ENCODE peak calls at places on chromosomes 11 and 22, in six cellular contexts. J is kidney, U is tibial artery, G is OCI-LY7, P is suprapubic skin, S is tibial nerve. L is an unnamed sample. For H3K4me1 and H3K9me3, the result is how much of the 10 kb centered on the place peaks cover.

GRCh38 chr11:114344494-114344893 is 48.3 kb downstream of the NNMT start:
- DNase-seq in J (no peak), U (no peak), G (no peak), P (no peak), S (no peak), L (no peak)

GRCh38 chr11:10414659-10415058 is 40.4 kb upstream of the AMPD3 start:
- DNase-seq in J (peak), U (peak), G (no peak), P (no peak), S (no peak), L (peak)

GRCh38 chr11:134665571-134666268 is 253.7 kb upstream of the B3GAT1 start:
- DNase-seq in J (no peak), U (no peak), G (no peak), P (no peak), S (no peak), L (no peak)

GRCh38 chr22:35842954-35843353 is 125.3 kb downstream of the APOL5 start:
- DNase-seq in J (no peak), U (no peak), G (peak), P (no peak), S (no peak), L (no peak)

GRCh38 chr11:20011294-20011951 is 148.9 kb downstream of the DBX1 start:
- DNase-seq in J (no peak), U (no peak), G (no peak), P (no peak), S (no peak), L (no peak)

GRCh38 chr11:106961518-106961917 is 56.8 kb downstream of the GUCY1A2 start:
- DNase-seq in J (no peak), U (no peak), G (no peak), P (no peak), S (no peak), L (no peak)

GRCh38 chr22:44956835-44957234 is 53.0 kb downstream of the PHF21B start:
- DNase-seq in J (no peak), U (no peak), G (no peak), P (no peak), S (no peak), L (no peak)

GRCh38 chr11:73894725-73895335 is 18.0 kb downstream of the PAAF1 start:
- DNase-seq in J (no peak), U (no peak), G (no peak), P (no peak), S (no peak), L (no peak)

GRCh38 chr11:107741044-107741823 is 29.4 kb upstream of the SLN start:
- DNase-seq in J (no peak), U (no peak), G (peak), P (no peak), S (no peak), L (no peak)

GRCh38 chr11:133669371-133670046 is 137.2 kb upstream of the OPCML start:
- DNase-seq in J (no peak), U (no peak), G (no peak), P (no peak), S (no peak), L (no peak)

GRCh38 chr11:19432370-19433163 is 191.8 kb upstream of the E2F8 start:
- DNase-seq in J (no peak), U (peak), G (peak), P (no peak), S (no peak), L (no peak)

GRCh38 chr11:86551286-86551685 is 121.1 kb downstream of the ME3 start:
- DNase-seq in J (no peak), U (no peak), G (no peak), P (no peak), S (no peak), L (no peak)

GRCh38 chr11:8250446-8250845 is 13.2 kb downstream of the LMO1 start:
- DNase-seq in J (peak), U (peak), G (no peak), P (peak), S (no peak), L (no peak)

GRCh38 chr11:96293583-96293982 is 49.4 kb downstream of the MAML2 start:
- DNase-seq in J (no peak), U (no peak), G (no peak), P (no peak), S (no peak), L (no peak)

GRCh38 chr11:102493524-102493923 is 37.0 kb downstream of the MMP7 start:
- DNase-seq in J (no peak), U (no peak), G (no peak), P (no peak), S (no peak), L (no peak)

GRCh38 chr11:2512431-2513407 is 67.9 kb downstream of the KCNQ1 start:
- DNase-seq in J (peak), U (peak), G (no peak), P (peak), S (peak), L (no peak)

DNA sequence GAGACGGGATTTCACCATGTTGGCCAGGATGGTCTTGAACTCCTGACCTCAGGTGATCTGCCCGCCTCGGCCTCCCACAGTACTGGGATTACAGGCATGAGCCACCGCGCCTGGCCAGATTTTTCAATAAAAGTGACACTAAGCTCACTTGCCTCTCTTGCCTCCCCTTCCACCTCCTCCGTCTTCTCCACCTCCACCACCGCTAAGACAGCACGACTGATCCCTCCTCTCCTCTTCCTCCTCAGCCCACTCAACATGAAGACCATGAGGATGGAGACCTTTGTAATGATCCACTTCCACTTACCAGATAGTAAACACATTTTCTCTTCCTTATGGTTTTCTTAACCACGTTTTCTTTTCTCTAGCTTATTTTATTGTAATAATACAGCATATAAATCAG is 14.2 kb downstream of the CERK start:
- DNase-seq in J (no peak), U (no peak), G (no peak), P (no peak), S (no peak), L (no peak)
- H3K4me1 ChIP-seq in J (under half), U (under half), G (under half), P (under half), S (under half), L (under half)

GRCh38 chr11:70833554-70833953 is 418.8 kb downstream of the SHANK2 start:
- DNase-seq in J (no peak), U (no peak), G (no peak), P (no peak), S (no peak), L (no peak)

GRCh38 chr11:70834277-70834940 is 418.0 kb downstream of the SHANK2 start:
- DNase-seq in J (no peak), U (no peak), G (no peak), P (no peak), S (no peak), L (no peak)

GRCh38 chr11:70838198-70838597 is 414.2 kb downstream of the SHANK2 start:
- DNase-seq in J (no peak), U (no peak), G (no peak), P (no peak), S (no peak), L (no peak)

GRCh38 chr11:70834984-70835560 is 417.3 kb downstream of the SHANK2 start:
- DNase-seq in J (no peak), U (no peak), G (no peak), P (no peak), S (no peak), L (no peak)

DNA sequence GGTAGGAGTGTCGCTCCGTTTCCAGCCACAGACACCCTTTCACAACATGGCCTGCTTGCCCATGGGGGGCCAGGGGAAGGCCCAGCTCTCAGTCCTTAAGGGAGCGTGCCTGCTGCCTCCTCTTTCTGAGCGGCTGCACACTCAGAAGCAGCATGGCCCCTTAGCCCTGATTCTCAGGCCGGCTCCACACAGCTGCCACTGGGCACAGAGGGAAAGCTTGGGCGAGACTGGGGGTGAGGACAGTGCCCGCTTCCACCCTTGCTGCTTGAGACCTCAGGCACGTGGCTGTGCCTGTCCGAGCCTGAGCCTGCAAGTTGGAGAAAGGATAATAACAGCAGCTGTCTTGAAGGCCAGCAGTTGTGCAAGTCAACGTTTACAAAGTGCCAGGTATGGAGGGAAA is 416.3 kb downstream of the SHANK2 start:
- DNase-seq in J (peak), U (no peak), G (no peak), P (no peak), S (no peak), L (no peak)
- H3K9me3 ChIP-seq in J (under half), U (under half), G (under half), P (under half), S (under half), L (under half)

GRCh38 chr11:115632061-115632460 is 127.8 kb upstream of the CADM1 start:
- DNase-seq in J (no peak), U (no peak), G (no peak), P (no peak), S (no peak), L (no peak)
- H3K4me1 ChIP-seq in J (under half), U (under half), G (under half), P (under half), S (under half), L (under half)

GRCh38 chr11:75523189-75523588 is 2.6 kb downstream of the GDPD5 start:
- DNase-seq in J (no peak), U (no peak), G (peak), P (no peak), S (no peak), L (no peak)
- H3K9me3 ChIP-seq in J (under half), U (under half), G (under half), P (under half), S (under half), L (under half)

GRCh38 chr11:94727766-94728165 is 40.4 kb upstream of the AMOTL1 start:
- DNase-seq in J (no peak), U (no peak), G (no peak), P (no peak), S (no peak), L (no peak)
- H3K4me1 ChIP-seq in J (under half), U (under half), G (under half), P (under half), S (under half), L (under half)

DNA sequence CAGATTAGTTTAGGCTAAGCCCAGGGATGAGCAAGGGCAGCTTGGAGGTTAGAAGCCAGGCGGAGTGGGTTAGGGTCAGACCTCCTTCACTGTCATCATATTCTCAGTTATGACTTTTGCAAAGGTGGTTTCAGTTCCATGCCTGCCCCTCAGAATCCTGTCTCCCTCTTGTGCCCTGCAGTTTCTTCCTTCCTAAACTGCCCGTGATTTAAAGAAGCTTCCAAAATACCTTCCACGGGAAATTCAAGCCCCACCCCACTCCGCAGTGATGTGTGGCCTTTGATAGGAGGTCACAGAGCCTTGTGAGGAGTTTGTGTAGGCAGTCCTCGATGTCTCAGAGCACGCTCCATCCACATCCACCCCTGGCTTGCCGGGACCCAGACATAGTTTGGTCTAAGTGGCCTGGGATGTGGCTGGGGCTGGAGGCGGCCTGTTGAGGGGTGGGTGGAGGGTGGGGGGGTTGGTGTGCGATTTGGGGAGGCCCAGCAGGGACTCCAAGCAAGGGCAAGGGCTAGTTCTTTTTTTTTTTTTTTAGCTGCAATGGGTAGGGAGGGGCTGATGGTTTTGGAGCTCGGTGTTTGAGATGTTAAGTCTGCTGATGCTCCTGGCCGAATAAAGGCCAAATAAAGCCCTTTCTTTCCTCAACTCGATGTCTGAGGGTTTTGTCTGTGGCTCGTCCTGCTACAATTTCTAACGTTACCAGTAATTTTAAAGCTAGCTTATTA is 1.6 kb upstream of the IFITM1 start:
- DNase-seq in J (peak), U (no peak), G (no peak), P (no peak), S (no peak), L (no peak)
- H3K9me3 ChIP-seq in J (under half), U (under half), G (under half), P (under half), S (under half), L (under half)

GRCh38 chr11:1302041-1302460 is 7.4 kb downstream of the TOLLIP start:
- DNase-seq in J (peak), U (no peak), G (no peak), P (peak), S (no peak), L (no peak)

GRCh38 chr11:1303196-1303821 is 6.1 kb downstream of the TOLLIP start:
- DNase-seq in J (peak), U (no peak), G (no peak), P (peak), S (no peak), L (no peak)

GRCh38 chr11:1303973-1304372 is 5.5 kb downstream of the TOLLIP start:
- DNase-seq in J (no peak), U (no peak), G (no peak), P (peak), S (no peak), L (no peak)

GRCh38 chr11:1301220-1302000 is 8.0 kb downstream of the TOLLIP start:
- DNase-seq in J (no peak), U (no peak), G (no peak), P (peak), S (no peak), L (no peak)

DNA sequence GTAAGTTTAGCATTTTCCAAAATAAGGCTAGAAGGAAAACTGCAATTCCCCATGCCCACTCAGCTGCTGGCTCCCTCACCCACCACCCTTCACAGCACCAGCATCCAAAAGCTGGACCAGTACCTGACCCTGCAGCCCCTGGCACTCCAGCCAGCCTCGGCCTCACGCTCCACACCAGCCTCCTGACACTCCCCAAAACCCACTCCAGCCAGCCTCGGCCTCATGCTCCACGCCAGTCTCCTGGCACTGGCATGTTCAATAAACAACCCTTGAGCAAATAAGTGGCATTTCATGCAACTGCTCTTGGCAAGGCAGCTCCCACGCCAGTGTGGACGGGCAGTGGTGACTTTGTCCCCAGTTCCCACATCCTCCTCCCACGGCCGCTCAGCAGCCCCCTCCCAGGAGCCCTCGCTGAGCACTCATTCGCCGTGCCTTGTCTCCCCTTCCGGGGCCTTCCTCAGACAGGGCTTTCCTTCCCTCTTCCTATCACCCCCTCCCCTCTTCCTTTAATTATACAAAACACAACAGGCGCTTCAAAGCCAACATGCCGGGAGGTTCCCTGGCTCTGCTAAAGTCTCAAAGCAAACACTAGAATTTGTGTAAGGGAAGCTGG is 6.9 kb downstream of the TOLLIP start:
- DNase-seq in J (peak), U (no peak), G (no peak), P (peak), S (no peak), L (no peak)
- H3K4me1 ChIP-seq in J (half or more), U (half or more), G (under half), P (half or more), S (half or more), L (under half)

GRCh38 chr22:48572951-48573350 is 1254.7 kb downstream of the BRD1 start:
- DNase-seq in J (peak), U (no peak), G (no peak), P (no peak), S (no peak), L (no peak)

GRCh38 chr22:48573766-48574165 is 1253.9 kb downstream of the BRD1 start:
- DNase-seq in J (peak), U (no peak), G (no peak), P (no peak), S (no peak), L (no peak)

GRCh38 chr22:48576333-48577013 is 1251.2 kb downstream of the BRD1 start:
- DNase-seq in J (peak), U (no peak), G (no peak), P (no peak), S (no peak), L (no peak)

GRCh38 chr22:48575567-48576332 is 1251.9 kb downstream of the BRD1 start:
- DNase-seq in J (peak), U (no peak), G (no peak), P (no peak), S (no peak), L (no peak)

GRCh38 chr22:48574776-48575566 is 1252.7 kb downstream of the BRD1 start:
- DNase-seq in J (peak), U (no peak), G (no peak), P (no peak), S (no peak), L (no peak)
- H3K9me3 ChIP-seq in J (under half), U (under half), G (under half), P (under half), S (under half), L (under half)